ENCODE peak calls at places on chromosomes 16 and 17, in five cellular contexts. A, K, Q, D and S are unnamed samples.
A peak's percentile ranks its signal among the peaks of the same experiment; 100 is the strongest.

GRCh38 chr16:87348616-87349157 is 31.5 kb upstream of the C16orf95 start:
- DNase-seq in Q (no peak), A (no peak), K (no peak), D (no peak), S (no peak)

GRCh38 chr17:49676276-49676868 is 1.5 kb downstream of the SPOP start:
- DNase-seq in D (no peak), K (no peak), Q (no peak), A (no peak), S (no peak)

GRCh38 chr16:4891097-4891885 is 44.0 kb downstream of the UBN1 start:
- DNase-seq in Q (no peak), A (no peak), D (no peak), K (no peak), S (no peak)

GRCh38 chr16:57770361-57770760 is 31.9 kb downstream of the KIFC3 start:
- DNase-seq in A (no peak), K (no peak), D (no peak), Q (no peak), S (no peak)

GRCh38 chr16:86951831-86952598 is 365.2 kb downstream of the C16orf95 start:
- DNase-seq in A (peak; percentile 83), D (no peak), Q (no peak), K (no peak), S (no peak)

GRCh38 chr16:69201787-69202186 is 14.8 kb downstream of the SNTB2 start:
- DNase-seq in K (no peak), Q (no peak), A (no peak), D (no peak), S (no peak)

GRCh38 chr17:13822671-13823070 is 220.9 kb upstream of the HS3ST3A1 start:
- DNase-seq in K (no peak), Q (no peak), D (no peak), A (no peak), S (no peak)

GRCh38 chr17:59424331-59424730 is 92.9 kb downstream of the YPEL2 start:
- DNase-seq in A (no peak), Q (no peak), K (no peak), D (no peak), S (no peak)

GRCh38 chr16:77897038-77897437 is 108.7 kb downstream of the VAT1L start:
- DNase-seq in Q (no peak), D (no peak), A (no peak), K (no peak), S (no peak)

GRCh38 chr16:24685539-24686432 is 43.7 kb upstream of the TNRC6A start:
- DNase-seq in D (peak; percentile 69), A (peak; percentile 81), Q (no peak), K (peak; percentile 83), S (peak; percentile 84)

GRCh38 chr17:1802429-1802828 is 27.3 kb downstream of the SMYD4 start:
- DNase-seq in K (no peak), A (no peak), Q (no peak), D (no peak), S (no peak)

GRCh38 chr17:17493249-17493985 is 2.8 kb downstream of the RASD1 start:
- DNase-seq in K (no peak), A (peak; percentile 55), D (peak; percentile 36), Q (no peak), S (peak; percentile 52)

GRCh38 chr17:57810740-57811632 is 38.9 kb downstream of the MRPS23 start:
- DNase-seq in D (peak; percentile 70), Q (no peak), A (peak; percentile 73), K (peak; percentile 52), S (peak; percentile 62)

GRCh38 chr17:79544142-79544914 is 66.5 kb downstream of the RBFOX3 start:
- DNase-seq in K (no peak), Q (no peak), D (no peak), A (no peak), S (no peak)

GRCh38 chr17:56471661-56472060 is 121.8 kb upstream of the NOG start:
- DNase-seq in K (no peak), D (no peak), A (no peak), Q (no peak), S (no peak)

GRCh38 chr17:33838281-33838680 is 416.8 kb upstream of the CCL2 start:
- DNase-seq in Q (no peak), A (no peak), K (no peak), D (no peak), S (no peak)

GRCh38 chr17:3026856-3027751 is 36.3 kb downstream of the OR1D5 start:
- DNase-seq in Q (peak; percentile 31), K (no peak), D (no peak), A (peak; percentile 60), S (peak; percentile 15)

GRCh38 chr16:29649560-29650494 is 13.2 kb upstream of the SPN start:
- DNase-seq in D (no peak), Q (no peak), A (no peak), K (no peak), S (no peak)

GRCh38 chr17:81493198-81494038 is 19.2 kb downstream of the ACTG1 start:
- DNase-seq in A (no peak), Q (no peak), D (no peak), K (no peak), S (no peak)

GRCh38 chr16:60203525-60204124 is 1469.5 kb upstream of the GOT2 start:
- DNase-seq in A (no peak), K (no peak), Q (no peak), D (no peak), S (no peak)

GRCh38 chr17:15509095-15509494 is 41.7 kb upstream of the CDRT4 start:
- DNase-seq in D (no peak), Q (no peak), K (no peak), A (no peak), S (no peak)

GRCh38 chr17:9217151-9218067 is 196.1 kb downstream of the NTN1 start:
- DNase-seq in A (no peak), Q (no peak), K (no peak), D (no peak), S (no peak)

GRCh38 chr17:74008196-74008595 is 195.3 kb upstream of the RPL38 start:
- DNase-seq in Q (no peak), A (no peak), D (no peak), K (no peak), S (no peak)

GRCh38 chr17:77089118-77089477 is 51.7 kb upstream of the SEC14L1 start:
- DNase-seq in Q (no peak), D (no peak), K (no peak), A (no peak), S (no peak)

DNA sequence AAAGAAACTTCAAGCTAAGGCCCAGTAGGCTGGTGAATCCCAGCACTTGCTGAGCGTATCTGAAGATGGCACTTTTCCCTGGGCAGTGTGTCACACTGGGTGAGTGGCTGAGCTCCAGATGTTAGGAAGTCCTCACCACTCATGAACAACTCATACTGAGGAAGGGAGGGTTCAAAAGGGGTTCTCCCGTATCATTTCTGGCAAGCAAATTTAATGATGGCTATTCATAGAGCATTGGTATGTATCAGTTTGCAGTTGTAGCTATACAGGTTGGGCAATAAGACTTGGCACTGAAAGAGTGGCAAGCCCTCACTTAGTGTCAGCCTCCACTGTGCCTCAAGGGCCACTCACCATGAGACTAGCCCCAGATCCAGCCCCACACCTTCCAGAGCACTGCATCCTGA is 10.7 kb downstream of the GFOD2 start:
- DNase-seq in A (no peak), K (no peak), Q (no peak), D (no peak), S (no peak)
- TF ChIP-seq CTCF in A (no peak), K (no peak), Q (no peak), D (no peak), S (no peak)

DNA sequence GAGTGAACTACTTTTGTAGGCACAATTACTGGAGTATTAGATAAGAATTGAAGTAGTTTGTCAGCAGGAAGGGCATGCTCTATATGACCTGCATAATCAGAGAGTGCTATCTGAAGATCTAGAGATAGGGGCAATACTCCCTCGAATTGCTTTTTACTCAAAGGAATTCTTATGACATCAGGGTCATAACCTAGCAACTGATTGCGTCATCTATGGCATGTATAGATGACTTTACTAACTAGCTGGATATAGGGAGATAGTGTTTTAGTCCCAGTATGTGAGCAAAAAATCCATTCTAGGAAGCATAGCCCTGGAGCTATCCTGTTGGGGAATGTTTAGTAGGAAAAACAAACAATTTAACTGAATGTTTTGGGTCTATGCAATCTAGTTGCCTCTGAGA is 109.5 kb upstream of the ZNF267 start:
- DNase-seq in Q (no peak), K (no peak), A (no peak), D (no peak), S (no peak)
- H3K9me3 ChIP-seq in Q (peaks cover 75% of the 10 kb centered on the region), K (peaks cover 44% of the 10 kb centered on the region), A (peaks cover 72% of the 10 kb centered on the region), D (peaks cover 92% of the 10 kb centered on the region), S (no peaks in the 10 kb centered on the region)

GRCh38 chr17:75325348-75325747 is 36.1 kb upstream of the SLC25A19 start:
- DNase-seq in K (no peak), D (no peak), Q (no peak), A (no peak), S (no peak)

GRCh38 chr17:75327757-75328156 is 38.5 kb upstream of the SLC25A19 start:
- DNase-seq in D (no peak), A (no peak), K (no peak), Q (no peak), S (no peak)

GRCh38 chr17:75326587-75326955 is 37.3 kb upstream of the SLC25A19 start:
- DNase-seq in D (no peak), Q (no peak), K (no peak), A (no peak), S (no peak)

GRCh38 chr17:75323043-75323591 is 33.9 kb upstream of the SLC25A19 start:
- DNase-seq in Q (peak; percentile 81), D (peak; percentile 89), K (peak; percentile 83), A (peak; percentile 89), S (peak; percentile 90)

DNA sequence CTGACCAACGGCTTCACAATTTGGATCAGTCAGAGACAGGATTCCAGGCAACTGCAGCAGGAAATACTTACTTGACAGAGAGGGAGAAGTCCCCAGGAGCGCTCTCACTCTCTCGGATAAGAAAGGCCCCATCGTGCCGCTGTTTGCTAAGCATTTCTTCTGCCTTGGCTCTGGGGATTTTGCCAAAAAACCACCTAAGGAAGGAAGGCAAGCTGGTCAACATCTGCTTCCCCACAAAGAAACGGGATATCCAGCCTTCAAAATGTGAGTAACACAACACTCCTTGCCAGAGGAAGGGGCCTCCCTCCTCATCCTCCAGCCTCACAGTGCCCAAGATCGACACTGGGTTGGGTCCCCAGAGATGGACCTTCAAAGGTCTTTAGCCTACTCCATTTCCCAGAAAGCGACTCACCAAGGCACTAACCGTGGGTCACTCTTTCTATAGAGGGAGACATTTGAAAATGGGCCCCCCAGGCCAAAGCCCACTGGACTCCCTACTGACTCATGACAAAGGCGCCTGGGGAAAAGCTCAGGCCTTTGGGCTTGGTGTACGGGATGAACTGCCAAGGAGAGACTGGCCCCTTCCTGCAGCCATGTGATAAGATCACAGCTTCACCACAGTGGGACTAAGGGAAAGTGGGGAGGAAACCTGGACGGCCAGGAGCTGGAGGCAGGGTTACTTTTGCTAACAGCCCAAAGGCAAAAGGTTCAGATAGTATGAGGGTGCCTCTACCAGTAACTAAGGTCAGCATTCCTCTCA is 36.8 kb upstream of the SLC25A19 start:
- DNase-seq in K (no peak), A (no peak), Q (no peak), D (no peak), S (no peak)
- TF ChIP-seq CTCF in K (no peak), A (no peak), Q (no peak), D (no peak), S (no peak)

DNA sequence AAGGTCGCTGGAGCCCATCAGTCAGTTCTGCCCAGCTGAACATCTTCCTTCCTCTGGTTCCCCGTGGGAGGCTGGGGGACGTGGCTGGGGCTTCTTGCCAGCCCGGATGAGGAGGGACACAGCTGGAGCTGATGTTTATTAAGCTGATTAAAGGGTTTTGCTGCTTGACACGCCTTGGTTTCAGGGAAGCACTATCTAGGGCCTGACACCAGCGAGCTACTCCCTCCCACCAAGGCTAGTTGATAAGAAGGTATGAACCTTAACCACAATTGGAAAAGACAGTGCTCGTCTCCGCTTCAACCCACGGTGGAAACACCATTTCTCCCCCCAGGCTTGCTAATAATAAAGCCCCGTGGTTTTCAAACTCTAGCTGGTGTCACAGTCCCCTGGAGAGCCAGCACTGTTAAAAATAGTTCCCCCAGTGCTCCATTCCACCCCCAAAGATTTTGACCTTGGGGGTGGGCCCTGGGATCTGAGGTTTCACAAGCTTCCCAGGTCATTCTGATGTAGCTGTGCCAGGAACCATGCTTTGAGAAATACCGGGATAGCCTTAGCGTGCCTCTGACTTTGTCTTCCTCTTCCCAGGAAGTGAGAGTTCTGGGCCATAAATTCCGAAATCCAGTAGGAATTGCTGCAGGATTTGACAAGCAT is 5.5 kb downstream of the DHODH start:
- DNase-seq in Q (no peak), D (peak; percentile 36), K (peak; percentile 37), A (no peak), S (peak; percentile 66)
- H3K9me3 ChIP-seq in Q (no peaks in the 10 kb centered on the region), D (no peaks in the 10 kb centered on the region), K (no peaks in the 10 kb centered on the region), A (no peaks in the 10 kb centered on the region), S (no peaks in the 10 kb centered on the region)